ENCODE peak calls at places on chromosomes 7 and 10, in eight cellular contexts. Z is fibroblast of the aortic adventitia, C is upper lobe of left lung, B is AG09309, M is body of pancreas, U is stomach, J is dorsolateral prefrontal cortex, S is endodermal cell. O is an unnamed sample.

GRCh38 chr7:127189885-127190284 is 62.9 kb downstream of the GRM8 start:
- DNase-seq in Z (no peak), C (no peak), B (no peak), M (no peak), U (no peak), J (peak), S (no peak), O (no peak)

GRCh38 chr10:72124984-72125383 is 36.6 kb upstream of the SPOCK2 start:
- DNase-seq in Z (peak), C (no peak), B (peak), M (no peak), U (no peak), J (no peak), S (no peak), O (no peak)

GRCh38 chr7:7122701-7123281 is 59.6 kb upstream of the C1GALT1 start:
- DNase-seq in Z (peak), C (no peak), B (peak), M (no peak), U (no peak), J (no peak), S (no peak), O (no peak)

GRCh38 chr10:48224979-48225560 is 49.4 kb downstream of the FRMPD2 start:
- DNase-seq in Z (peak), C (no peak), B (no peak), M (no peak), U (no peak), J (no peak), S (no peak), O (no peak)

GRCh38 chr10:11430421-11431275 is 180.8 kb downstream of the USP6NL start:
- DNase-seq in Z (no peak), C (no peak), B (no peak), M (no peak), U (no peak), J (no peak), S (peak), O (no peak)

GRCh38 chr7:113331155-113331898 is 213.0 kb upstream of the SMIM30 start:
- DNase-seq in Z (no peak), C (peak), B (no peak), M (peak), U (no peak), J (no peak), S (peak), O (no peak)

GRCh38 chr10:89346264-89346971 is 18.6 kb downstream of the IFIT3 start:
- DNase-seq in Z (peak), C (no peak), B (no peak), M (no peak), U (no peak), J (no peak), S (no peak), O (no peak)

GRCh38 chr7:23191022-23191421 is 9.2 kb downstream of the NUP42 start:
- DNase-seq in Z (no peak), C (no peak), B (no peak), M (no peak), U (no peak), J (no peak), S (no peak), O (no peak)

GRCh38 chr10:102327002-102327401 is 68.5 kb upstream of the NFKB2 start:
- DNase-seq in Z (no peak), C (no peak), B (no peak), M (no peak), U (no peak), J (no peak), S (no peak), O (no peak)

GRCh38 chr10:21285742-21286311 is 239.7 kb downstream of the SKIDA1 start:
- DNase-seq in Z (peak), C (no peak), B (no peak), M (no peak), U (no peak), J (no peak), S (no peak), O (no peak)

DNA sequence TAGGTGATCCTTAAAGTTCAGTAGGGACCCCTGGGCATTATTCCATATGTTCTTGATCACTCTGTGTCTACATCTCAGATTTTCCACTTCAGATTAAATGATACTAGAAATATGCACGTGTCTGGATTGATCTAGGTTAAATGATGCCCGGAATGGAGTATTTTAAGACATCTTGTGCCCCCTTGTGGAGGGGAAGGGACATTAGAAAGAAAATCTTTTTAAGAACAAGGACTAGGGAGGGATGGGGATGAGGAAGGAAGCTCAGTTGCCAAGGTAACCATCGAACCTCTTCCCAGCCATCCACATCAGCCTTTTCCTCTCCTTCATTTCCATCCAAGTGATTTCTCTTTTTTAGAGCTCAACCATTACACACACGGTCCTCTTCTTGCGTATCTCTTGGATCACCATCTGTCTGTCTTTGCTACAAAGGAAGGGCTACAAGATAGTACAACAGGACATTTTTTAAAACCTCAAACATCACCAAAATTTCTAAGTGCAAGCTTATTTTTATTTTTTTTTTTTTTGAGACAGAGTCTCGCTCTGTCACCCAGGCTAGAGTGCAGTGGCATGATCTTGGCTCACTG is 40.5 kb downstream of the PRSS2 start:
- DNase-seq in Z (peak), C (no peak), B (peak), M (no peak), U (no peak), J (no peak), S (peak), O (no peak)
- TF ChIP-seq CTCF in Z (peak), C (peak), B (peak), M (peak), U (peak), J (peak), S (peak), O (no peak)

DNA sequence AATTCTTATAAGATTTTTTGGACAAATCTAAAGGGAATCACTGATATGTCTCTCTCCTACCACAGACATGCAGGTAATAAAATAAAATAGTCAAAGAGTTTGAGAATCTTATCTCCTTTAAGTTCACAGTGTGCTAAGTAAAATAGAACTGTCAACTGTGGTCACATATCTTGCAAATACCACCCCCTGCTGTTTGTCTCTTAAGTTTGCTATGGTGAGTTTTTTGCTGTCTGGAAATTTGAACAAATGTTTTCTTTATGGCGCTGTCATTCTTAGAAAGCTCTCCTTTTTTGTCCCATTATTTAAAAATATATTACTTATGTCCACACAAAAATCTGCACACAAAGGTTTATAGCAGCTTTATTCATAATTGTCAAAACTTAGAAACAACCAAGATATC is 19.6 kb downstream of the GIMAP5 start:
- DNase-seq in Z (no peak), C (no peak), B (no peak), M (no peak), U (no peak), J (no peak), S (no peak), O (no peak)
- TF ChIP-seq CTCF in Z (no peak), C (peak), B (no peak), M (peak), U (peak), J (peak), S (no peak), O (no peak)

DNA sequence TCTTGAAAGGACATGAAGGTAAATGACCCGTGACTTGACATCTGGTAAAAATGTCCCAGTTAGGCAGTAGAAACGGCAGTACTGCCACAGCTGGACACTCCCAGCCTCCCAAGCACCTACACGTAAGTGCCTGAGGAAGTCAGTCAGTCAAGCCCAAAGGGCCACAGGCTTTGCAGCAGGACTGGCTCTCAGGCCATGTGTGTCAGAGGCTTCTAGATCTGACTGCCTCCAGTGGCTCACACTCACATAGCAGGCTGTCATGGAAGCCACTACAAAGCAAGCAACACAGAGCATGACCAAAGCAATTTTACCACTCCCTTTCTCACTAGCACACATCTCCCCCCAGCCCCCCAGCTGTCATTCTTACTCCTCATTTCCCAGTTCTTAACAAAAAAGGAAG is 17.8 kb upstream of the CCNJ start:
- DNase-seq in Z (no peak), C (no peak), B (no peak), M (no peak), U (no peak), J (no peak), S (peak), O (no peak)
- TF ChIP-seq CTCF in Z (peak), C (no peak), B (no peak), M (no peak), U (no peak), J (no peak), S (peak), O (no peak)

GRCh38 chr10:27504007-27504890 is at the start of gene RAB18:
- DNase-seq in Z (peak), C (peak), B (peak), M (peak), U (peak), J (peak), S (peak), O (peak)
- TF ChIP-seq CTCF in Z (peak), C (peak), B (no peak), M (no peak), U (no peak), J (peak), S (no peak), O (no peak)

GRCh38 chr10:61904711-61905445 is 3.4 kb downstream of the ARID5B start:
- DNase-seq in Z (peak), C (no peak), B (peak), M (peak), U (no peak), J (no peak), S (peak), O (no peak)
- TF ChIP-seq CTCF in Z (peak), C (peak), B (peak), M (no peak), U (no peak), J (no peak), S (peak), O (peak)

GRCh38 chr7:104341545-104341944 is 13.1 kb downstream of the LHFPL3 start:
- DNase-seq in Z (no peak), C (no peak), B (no peak), M (no peak), U (no peak), J (no peak), S (peak), O (no peak)
- TF ChIP-seq CTCF in Z (no peak), C (no peak), B (no peak), M (no peak), U (no peak), J (peak), S (peak), O (no peak)

GRCh38 chr7:70586822-70587221 is 545.1 kb upstream of the GALNT17 start:
- DNase-seq in Z (no peak), C (no peak), B (peak), M (no peak), U (no peak), J (no peak), S (no peak), O (no peak)

GRCh38 chr7:70587739-70588138 is 544.2 kb upstream of the GALNT17 start:
- DNase-seq in Z (no peak), C (no peak), B (no peak), M (no peak), U (no peak), J (no peak), S (peak), O (no peak)

GRCh38 chr7:70583965-70584883 is 547.7 kb upstream of the GALNT17 start:
- DNase-seq in Z (no peak), C (no peak), B (no peak), M (no peak), U (peak), J (no peak), S (peak), O (no peak)

GRCh38 chr7:70582921-70583895 is 548.7 kb upstream of the GALNT17 start:
- DNase-seq in Z (no peak), C (peak), B (no peak), M (no peak), U (no peak), J (no peak), S (peak), O (no peak)

DNA sequence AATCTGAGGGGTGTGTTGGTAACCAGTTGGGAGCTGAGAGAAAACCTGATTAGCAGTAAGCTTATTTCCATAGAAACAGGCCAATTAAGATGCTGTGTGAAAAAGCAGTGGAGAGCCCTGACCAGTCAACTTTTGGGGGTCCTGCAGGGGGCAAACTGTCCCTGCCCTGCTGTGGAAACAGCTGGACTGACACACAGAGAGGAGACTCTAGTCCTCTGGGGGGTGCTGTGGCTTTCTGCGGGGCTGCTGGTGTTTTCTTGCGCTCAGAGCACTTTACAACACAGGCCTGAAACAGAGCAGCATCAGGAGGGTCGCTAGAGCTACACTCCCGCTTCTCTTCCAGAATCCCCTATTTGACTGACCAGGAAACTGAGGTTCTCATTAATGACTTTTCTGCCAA is 546.9 kb upstream of the GALNT17 start:
- DNase-seq in Z (no peak), C (no peak), B (no peak), M (no peak), U (no peak), J (no peak), S (peak), O (no peak)
- TF ChIP-seq CTCF in Z (no peak), C (no peak), B (no peak), M (no peak), U (no peak), J (no peak), S (peak), O (no peak)

GRCh38 chr10:86944471-86944870 is 12.9 kb downstream of the MMRN2 start:
- DNase-seq in Z (peak), C (no peak), B (no peak), M (no peak), U (no peak), J (no peak), S (no peak), O (no peak)

GRCh38 chr10:86946215-86947170 is 10.9 kb downstream of the MMRN2 start:
- DNase-seq in Z (no peak), C (no peak), B (no peak), M (peak), U (peak), J (peak), S (peak), O (no peak)

GRCh38 chr10:86944907-86945306 is 12.5 kb downstream of the MMRN2 start:
- DNase-seq in Z (no peak), C (no peak), B (no peak), M (peak), U (no peak), J (no peak), S (no peak), O (no peak)

GRCh38 chr10:86944031-86944419 is 13.4 kb downstream of the MMRN2 start:
- DNase-seq in Z (no peak), C (no peak), B (no peak), M (peak), U (no peak), J (no peak), S (no peak), O (no peak)

DNA sequence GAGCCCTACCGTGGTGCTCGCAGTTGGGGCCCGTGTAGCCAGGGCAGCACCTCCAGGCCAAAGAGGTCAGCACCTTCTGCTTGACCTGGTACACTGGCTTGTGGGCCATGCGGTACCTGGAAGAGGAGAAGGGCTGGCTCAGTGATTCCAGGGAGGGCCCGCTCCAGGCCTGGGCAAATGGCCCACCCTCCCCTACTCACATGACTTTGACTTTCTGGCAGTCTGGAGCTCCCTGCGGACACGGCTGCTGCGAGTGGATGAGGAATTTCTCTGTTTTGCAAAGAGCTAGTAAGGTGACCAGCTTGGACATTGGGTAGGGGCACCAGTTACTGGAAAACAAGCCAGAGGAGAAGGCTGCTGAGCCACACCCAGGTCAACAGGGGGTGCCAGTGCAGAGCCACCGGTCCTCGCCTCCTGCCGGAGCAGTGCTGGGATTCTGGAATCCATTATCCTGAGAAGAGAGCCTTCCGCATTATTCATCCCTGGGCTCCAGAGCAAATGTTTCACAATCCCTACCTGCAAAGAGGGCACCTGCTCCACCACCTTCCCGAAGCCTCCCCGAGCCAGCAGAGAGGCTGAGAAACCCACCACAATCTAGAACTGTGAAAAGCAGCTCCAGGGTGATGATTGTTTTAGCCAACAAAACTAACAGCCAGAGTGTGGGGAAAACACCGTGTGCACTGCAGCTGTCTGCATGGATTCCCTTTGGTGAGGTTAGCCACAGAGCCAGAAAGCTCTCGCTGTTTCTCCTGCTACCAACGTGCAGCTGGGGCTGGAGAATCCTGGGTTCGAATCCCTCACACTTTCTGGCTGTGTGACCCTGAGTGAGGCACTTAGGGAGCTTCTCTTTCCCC is 11.8 kb downstream of the MMRN2 start:
- DNase-seq in Z (peak), C (no peak), B (no peak), M (peak), U (peak), J (peak), S (peak), O (no peak)
- TF ChIP-seq CTCF in Z (peak), C (no peak), B (peak), M (no peak), U (no peak), J (peak), S (peak), O (no peak)

O was measured in activated B cell treated with CpG ODN at 0.5 μM for 24 hours.